ENCODE peak calls at places on chromosomes 11 and 22, in six cellular contexts. One of them, this sample, is unnamed.

GRCh38 chr11:73218106-73218829 is at the start of gene P2RY2:
- DNase-seq in GM12892: no peak
- DNase-seq in heart left ventricle: peak; percentile 93
- DNase-seq in body of pancreas: peak; percentile 89
- DNase-seq in GM12891: peak; percentile 54
- DNase-seq in suprapubic skin: peak; percentile 80
- DNase-seq in this sample: peak; percentile 73

GRCh38 chr11:130097285-130097684 is 27.6 kb downstream of the APLP2 start:
- DNase-seq in GM12892: no peak
- DNase-seq in heart left ventricle: no peak
- DNase-seq in body of pancreas: no peak
- DNase-seq in GM12891: no peak
- DNase-seq in suprapubic skin: no peak
- DNase-seq in this sample: no peak

GRCh38 chr11:61362542-61362875 is 335 bp downstream of the TMEM138 start:
- DNase-seq in GM12892: no peak
- DNase-seq in heart left ventricle: no peak
- DNase-seq in body of pancreas: peak; percentile 23
- DNase-seq in GM12891: no peak
- DNase-seq in suprapubic skin: no peak
- DNase-seq in this sample: peak; percentile 79

GRCh38 chr11:98107736-98108135 is 913.0 kb upstream of the CNTN5 start:
- DNase-seq in GM12892: no peak
- DNase-seq in heart left ventricle: peak; percentile 66
- DNase-seq in body of pancreas: no peak
- DNase-seq in GM12891: no peak
- DNase-seq in suprapubic skin: no peak
- DNase-seq in this sample: no peak

GRCh38 chr22:22767876-22768602 is 119.6 kb upstream of the IGLL5 start:
- DNase-seq in GM12892: no peak
- DNase-seq in heart left ventricle: no peak
- DNase-seq in body of pancreas: peak; percentile 25
- DNase-seq in GM12891: no peak
- DNase-seq in suprapubic skin: no peak
- DNase-seq in this sample: no peak

GRCh38 chr11:94769897-94770296 is 1.7 kb downstream of the AMOTL1 start:
- DNase-seq in GM12892: no peak
- DNase-seq in heart left ventricle: no peak
- DNase-seq in body of pancreas: peak; percentile 72
- DNase-seq in GM12891: no peak
- DNase-seq in suprapubic skin: no peak
- DNase-seq in this sample: no peak

GRCh38 chr11:118214210-118214914 is 10.4 kb downstream of the JAML start:
- DNase-seq in GM12892: no peak
- DNase-seq in heart left ventricle: peak; percentile 49
- DNase-seq in body of pancreas: no peak
- DNase-seq in GM12891: no peak
- DNase-seq in suprapubic skin: no peak
- DNase-seq in this sample: no peak

GRCh38 chr11:68816251-68816776 is 25.4 kb downstream of the CPT1A start:
- DNase-seq in GM12892: no peak
- DNase-seq in heart left ventricle: no peak
- DNase-seq in body of pancreas: no peak
- DNase-seq in GM12891: no peak
- DNase-seq in suprapubic skin: no peak
- DNase-seq in this sample: no peak

GRCh38 chr11:2701898-2702434 is 2.2 kb upstream of the KCNQ1OT1 start:
- DNase-seq in GM12892: no peak
- DNase-seq in heart left ventricle: no peak
- DNase-seq in body of pancreas: no peak
- DNase-seq in GM12891: no peak
- DNase-seq in suprapubic skin: peak; percentile 26
- DNase-seq in this sample: no peak

GRCh38 chr11:125036933-125037332 is 26.2 kb upstream of the SLC37A2 start:
- DNase-seq in GM12892: no peak
- DNase-seq in heart left ventricle: no peak
- DNase-seq in body of pancreas: no peak
- DNase-seq in GM12891: no peak
- DNase-seq in suprapubic skin: no peak
- DNase-seq in this sample: peak; percentile 6

GRCh38 chr11:98736813-98737212 is 283.9 kb upstream of the CNTN5 start:
- DNase-seq in GM12892: no peak
- DNase-seq in heart left ventricle: no peak
- DNase-seq in body of pancreas: no peak
- DNase-seq in GM12891: no peak
- DNase-seq in suprapubic skin: no peak
- DNase-seq in this sample: no peak

DNA sequence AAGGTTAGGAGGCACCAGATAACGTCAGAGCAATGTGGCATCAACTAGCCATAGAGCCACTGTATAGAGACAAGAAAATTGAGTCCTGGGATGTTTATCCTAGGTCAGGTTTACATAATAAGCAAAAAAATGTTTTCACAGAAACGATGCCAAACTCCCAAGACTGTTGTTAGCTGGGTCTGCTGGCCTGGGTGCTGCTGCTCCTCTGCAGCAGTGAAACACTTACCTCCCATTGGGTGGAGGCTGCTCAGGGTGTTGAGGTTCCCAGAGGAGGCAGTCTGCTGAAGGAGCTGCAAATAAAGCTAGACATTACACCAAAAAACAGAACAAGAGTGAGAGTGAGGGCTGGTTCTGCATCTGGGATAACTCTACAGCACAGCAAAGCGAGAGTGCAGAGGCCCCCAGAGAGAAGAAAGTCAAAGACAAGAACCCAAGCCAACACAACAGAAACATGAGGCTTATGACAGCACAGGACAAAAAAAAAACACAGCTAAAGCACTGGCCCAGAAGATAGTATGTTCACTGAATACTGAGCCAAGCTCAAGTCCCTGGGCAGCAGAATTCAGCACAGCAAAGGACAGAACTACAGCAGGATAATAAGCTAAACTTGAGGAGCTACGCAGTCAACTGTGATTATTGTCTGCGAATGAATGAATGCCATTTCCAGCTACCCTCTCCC is 29.9 kb upstream of the RAPSN start:
- DNase-seq in GM12892: no peak
- DNase-seq in heart left ventricle: no peak
- DNase-seq in body of pancreas: no peak
- DNase-seq in GM12891: no peak
- DNase-seq in suprapubic skin: no peak
- DNase-seq in this sample: no peak
- TF ChIP-seq POLR2A in GM12892: no peak
- TF ChIP-seq POLR2A in heart left ventricle: no peak
- TF ChIP-seq POLR2A in body of pancreas: no peak
- TF ChIP-seq POLR2A in GM12891: no peak
- TF ChIP-seq POLR2A in suprapubic skin: no peak
- TF ChIP-seq POLR2A in this sample: no peak

DNA sequence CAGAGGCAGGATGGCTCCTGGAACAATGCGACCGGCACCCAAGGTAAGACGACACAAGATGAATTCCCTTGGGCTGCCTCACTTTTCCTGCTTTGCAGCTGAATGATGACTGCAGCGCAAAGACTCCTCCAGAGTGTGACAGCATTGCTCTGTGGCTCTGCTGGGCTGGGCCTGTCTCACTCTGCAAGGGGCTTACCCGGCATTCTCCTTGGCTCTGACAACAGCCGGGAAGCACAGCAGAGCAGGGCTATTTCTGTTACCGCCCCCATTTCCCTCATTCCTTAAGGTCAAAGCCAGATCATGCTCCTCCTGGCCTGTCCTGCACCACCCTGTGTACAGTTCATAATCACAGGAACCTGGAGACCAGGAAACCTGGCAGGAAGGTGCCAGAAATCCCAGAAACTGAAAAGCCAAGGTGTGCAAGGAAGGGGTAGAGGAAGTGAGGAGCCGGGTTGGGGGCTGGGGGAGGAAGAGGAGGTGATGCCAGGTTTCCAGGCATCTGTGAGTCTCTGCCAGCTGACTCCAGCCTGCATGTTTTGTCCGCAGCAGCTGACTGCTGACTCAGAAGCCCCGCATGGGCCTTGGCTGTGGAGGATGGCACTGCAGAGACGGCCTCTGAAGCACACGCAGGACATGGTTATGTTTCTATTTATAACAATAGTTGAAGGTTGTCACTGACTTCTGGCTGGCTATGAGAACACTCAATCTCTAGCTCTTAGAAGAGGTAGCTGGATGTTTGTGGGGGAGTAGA is 113.6 kb downstream of the MICAL3 start:
- DNase-seq in GM12892: no peak
- DNase-seq in heart left ventricle: peak; percentile 92
- DNase-seq in body of pancreas: peak; percentile 51
- DNase-seq in GM12891: no peak
- DNase-seq in suprapubic skin: peak; percentile 80
- DNase-seq in this sample: no peak
- TF ChIP-seq POLR2A in GM12892: no peak
- TF ChIP-seq POLR2A in heart left ventricle: no peak
- TF ChIP-seq POLR2A in body of pancreas: no peak
- TF ChIP-seq POLR2A in GM12891: no peak
- TF ChIP-seq POLR2A in suprapubic skin: no peak
- TF ChIP-seq POLR2A in this sample: no peak

GRCh38 chr11:47186937-47187681 is 875 bp upstream of the PACSIN3 start:
- DNase-seq in GM12892: peak; percentile 58
- DNase-seq in heart left ventricle: peak; percentile 87
- DNase-seq in body of pancreas: peak; percentile 81
- DNase-seq in GM12891: peak; percentile 55
- DNase-seq in suprapubic skin: no peak
- DNase-seq in this sample: peak; percentile 28
- TF ChIP-seq POLR2A in GM12892: no peak
- TF ChIP-seq POLR2A in heart left ventricle: no peak
- TF ChIP-seq POLR2A in body of pancreas: peak; percentile 57
- TF ChIP-seq POLR2A in GM12891: no peak
- TF ChIP-seq POLR2A in suprapubic skin: no peak
- TF ChIP-seq POLR2A in this sample: no peak

GRCh38 chr22:37051629-37052385 is at the start of gene KCTD17:
- DNase-seq in GM12892: peak; percentile 99
- DNase-seq in heart left ventricle: peak; percentile 79
- DNase-seq in body of pancreas: peak; percentile 56
- DNase-seq in GM12891: peak; percentile 99
- DNase-seq in suprapubic skin: peak; percentile 69
- DNase-seq in this sample: peak; percentile 65
- TF ChIP-seq POLR2A in GM12892: peak; percentile 21
- TF ChIP-seq POLR2A in heart left ventricle: no peak
- TF ChIP-seq POLR2A in body of pancreas: no peak
- TF ChIP-seq POLR2A in GM12891: no peak
- TF ChIP-seq POLR2A in suprapubic skin: no peak
- TF ChIP-seq POLR2A in this sample: no peak

DNA sequence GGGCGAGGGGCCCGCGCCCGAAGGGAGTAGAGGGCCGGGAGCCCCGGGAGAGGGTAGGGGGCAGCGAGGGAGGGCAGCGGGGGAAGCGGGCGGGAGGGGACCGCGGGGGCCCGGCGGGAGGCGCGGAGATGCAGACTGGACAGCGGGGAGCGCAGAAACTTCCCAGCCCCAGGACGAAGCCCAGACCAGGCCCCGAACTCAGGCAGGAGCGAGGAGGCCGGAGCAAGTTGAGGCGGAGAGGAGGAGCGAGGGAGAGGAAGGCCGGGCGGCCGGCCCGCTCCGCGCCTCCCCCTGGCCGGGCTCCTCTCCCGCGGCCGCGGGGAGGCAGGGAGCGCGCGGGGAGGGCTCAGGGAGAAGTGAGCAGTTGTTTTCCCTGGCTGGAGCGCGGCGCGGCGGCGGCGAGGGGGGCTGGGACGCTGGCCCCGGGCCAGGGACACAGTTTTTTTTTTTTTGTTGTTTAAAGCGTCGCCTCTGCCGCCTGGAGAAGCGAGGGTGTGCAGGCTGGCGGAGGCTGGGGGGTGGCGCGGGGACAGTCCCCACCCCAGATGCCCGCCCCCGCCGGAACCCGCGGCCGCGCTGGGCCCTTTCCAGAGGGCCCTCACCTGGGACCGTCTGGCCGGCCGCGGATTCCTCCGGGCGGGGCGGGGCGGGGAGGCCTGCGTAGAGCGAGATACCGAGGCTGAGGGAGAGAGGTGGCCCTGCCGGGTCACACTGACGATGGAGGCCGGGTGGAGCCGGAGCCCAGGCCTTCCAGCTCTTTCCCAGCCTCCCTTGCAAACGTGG is at the start of gene LTBP3:
- DNase-seq in GM12892: peak; percentile 75
- DNase-seq in heart left ventricle: peak; percentile 84
- DNase-seq in body of pancreas: peak; percentile 88
- DNase-seq in GM12891: peak; percentile 70
- DNase-seq in suprapubic skin: peak; percentile 83
- DNase-seq in this sample: peak; percentile 80
- TF ChIP-seq POLR2A in GM12892: no peak
- TF ChIP-seq POLR2A in heart left ventricle: no peak
- TF ChIP-seq POLR2A in body of pancreas: peak; percentile 72
- TF ChIP-seq POLR2A in GM12891: no peak
- TF ChIP-seq POLR2A in suprapubic skin: no peak
- TF ChIP-seq POLR2A in this sample: no peak